ENCODE peak calls at places on chromosomes 1 and 21, in six cellular contexts. One of them, this sample, is unnamed. For H3K36me3, the result is how much of the 10 kb centered on the place peaks cover.

GRCh38 chr1:21926814-21927530 is 10.1 kb downstream of the HSPG2 start:
- DNase-seq in OCI-LY7: no peak
- DNase-seq in breast epithelium: no peak
- DNase-seq in brain microvascular endothelial cell: no peak
- DNase-seq in osteoblast: peak
- DNase-seq in A673: no peak
- DNase-seq in this sample: no peak

GRCh38 chr1:19232526-19232851 is 18.8 kb downstream of the EMC1 start:
- DNase-seq in OCI-LY7: no peak
- DNase-seq in breast epithelium: no peak
- DNase-seq in brain microvascular endothelial cell: no peak
- DNase-seq in osteoblast: peak
- DNase-seq in A673: no peak
- DNase-seq in this sample: no peak

GRCh38 chr1:210598135-210598652 is 269.5 kb downstream of the HHAT start:
- DNase-seq in OCI-LY7: no peak
- DNase-seq in breast epithelium: peak
- DNase-seq in brain microvascular endothelial cell: peak
- DNase-seq in osteoblast: peak
- DNase-seq in A673: peak
- DNase-seq in this sample: peak

GRCh38 chr1:23394664-23395063 is 25.0 kb upstream of the ZNF436 start:
- DNase-seq in OCI-LY7: no peak
- DNase-seq in breast epithelium: peak
- DNase-seq in brain microvascular endothelial cell: peak
- DNase-seq in osteoblast: peak
- DNase-seq in A673: peak
- DNase-seq in this sample: no peak

GRCh38 chr1:56788588-56788987 is 30.6 kb downstream of the FYB2 start:
- DNase-seq in OCI-LY7: no peak
- DNase-seq in breast epithelium: no peak
- DNase-seq in brain microvascular endothelial cell: peak
- DNase-seq in osteoblast: no peak
- DNase-seq in A673: peak
- DNase-seq in this sample: no peak

GRCh38 chr1:17831619-17832018 is 76.5 kb downstream of the ACTL8 start:
- DNase-seq in OCI-LY7: peak
- DNase-seq in breast epithelium: no peak
- DNase-seq in brain microvascular endothelial cell: peak
- DNase-seq in osteoblast: peak
- DNase-seq in A673: peak
- DNase-seq in this sample: no peak

GRCh38 chr1:163410073-163410522 is 88.3 kb downstream of the NUF2 start:
- DNase-seq in OCI-LY7: peak
- DNase-seq in breast epithelium: no peak
- DNase-seq in brain microvascular endothelial cell: peak
- DNase-seq in osteoblast: peak
- DNase-seq in A673: peak
- DNase-seq in this sample: peak

GRCh38 chr1:211876849-211877248 is 46.3 kb upstream of the LPGAT1 start:
- DNase-seq in OCI-LY7: no peak
- DNase-seq in breast epithelium: no peak
- DNase-seq in brain microvascular endothelial cell: no peak
- DNase-seq in osteoblast: no peak
- DNase-seq in A673: no peak
- DNase-seq in this sample: no peak

GRCh38 chr1:70057500-70057899 is 147.9 kb downstream of the LRRC40 start:
- DNase-seq in OCI-LY7: no peak
- DNase-seq in breast epithelium: no peak
- DNase-seq in brain microvascular endothelial cell: no peak
- DNase-seq in osteoblast: no peak
- DNase-seq in A673: no peak
- DNase-seq in this sample: no peak

GRCh38 chr1:203269654-203270020 is 35.7 kb upstream of the BTG2 start:
- DNase-seq in OCI-LY7: no peak
- DNase-seq in breast epithelium: no peak
- DNase-seq in brain microvascular endothelial cell: no peak
- DNase-seq in osteoblast: no peak
- DNase-seq in A673: no peak
- DNase-seq in this sample: no peak

GRCh38 chr1:33624991-33625870 is 152.8 kb downstream of the ZSCAN20 start:
- DNase-seq in OCI-LY7: no peak
- DNase-seq in breast epithelium: no peak
- DNase-seq in brain microvascular endothelial cell: no peak
- DNase-seq in osteoblast: no peak
- DNase-seq in A673: peak
- DNase-seq in this sample: no peak

GRCh38 chr1:164713446-164714204 is 154.6 kb downstream of the PBX1 start:
- DNase-seq in OCI-LY7: no peak
- DNase-seq in breast epithelium: no peak
- DNase-seq in brain microvascular endothelial cell: no peak
- DNase-seq in osteoblast: no peak
- DNase-seq in A673: no peak
- DNase-seq in this sample: no peak

GRCh38 chr21:16162953-16163352 is 433.2 kb downstream of the USP25 start:
- DNase-seq in OCI-LY7: no peak
- DNase-seq in breast epithelium: no peak
- DNase-seq in brain microvascular endothelial cell: no peak
- DNase-seq in osteoblast: no peak
- DNase-seq in A673: no peak
- DNase-seq in this sample: no peak

GRCh38 chr1:158355773-158356172 is 2.1 kb downstream of the CD1E start:
- DNase-seq in OCI-LY7: no peak
- DNase-seq in breast epithelium: no peak
- DNase-seq in brain microvascular endothelial cell: no peak
- DNase-seq in osteoblast: no peak
- DNase-seq in A673: no peak
- DNase-seq in this sample: no peak

GRCh38 chr1:205665216-205665757 is 15.0 kb downstream of the SLC45A3 start:
- DNase-seq in OCI-LY7: peak
- DNase-seq in breast epithelium: no peak
- DNase-seq in brain microvascular endothelial cell: no peak
- DNase-seq in osteoblast: no peak
- DNase-seq in A673: no peak
- DNase-seq in this sample: no peak

GRCh38 chr21:35026617-35027557 is 22.2 kb downstream of the RUNX1 start:
- DNase-seq in OCI-LY7: peak
- DNase-seq in breast epithelium: no peak
- DNase-seq in brain microvascular endothelial cell: peak
- DNase-seq in osteoblast: peak
- DNase-seq in A673: no peak
- DNase-seq in this sample: no peak

GRCh38 chr1:88455857-88456256 is 228.2 kb upstream of the PKN2 start:
- DNase-seq in OCI-LY7: no peak
- DNase-seq in breast epithelium: no peak
- DNase-seq in brain microvascular endothelial cell: no peak
- DNase-seq in osteoblast: no peak
- DNase-seq in A673: no peak
- DNase-seq in this sample: no peak

GRCh38 chr21:33412832-33413519 is 9.8 kb downstream of the IFNGR2 start:
- DNase-seq in OCI-LY7: no peak
- DNase-seq in breast epithelium: no peak
- DNase-seq in brain microvascular endothelial cell: no peak
- DNase-seq in osteoblast: peak
- DNase-seq in A673: no peak
- DNase-seq in this sample: no peak

GRCh38 chr1:111571239-111571638 is 48.4 kb upstream of the RAP1A start:
- DNase-seq in OCI-LY7: no peak
- DNase-seq in breast epithelium: no peak
- DNase-seq in brain microvascular endothelial cell: no peak
- DNase-seq in osteoblast: no peak
- DNase-seq in A673: no peak
- DNase-seq in this sample: no peak

GRCh38 chr1:2528611-2528965 is 1.5 kb downstream of the HES5 start:
- DNase-seq in OCI-LY7: no peak
- DNase-seq in breast epithelium: no peak
- DNase-seq in brain microvascular endothelial cell: no peak
- DNase-seq in osteoblast: no peak
- DNase-seq in A673: no peak
- DNase-seq in this sample: no peak
- H3K4me3 ChIP-seq in OCI-LY7: no peak
- H3K4me3 ChIP-seq in breast epithelium: peak
- H3K4me3 ChIP-seq in brain microvascular endothelial cell: no peak
- H3K4me3 ChIP-seq in osteoblast: no peak
- H3K4me3 ChIP-seq in A673: no peak
- H3K4me3 ChIP-seq in this sample: no peak

GRCh38 chr1:212968385-212968863 is 18.1 kb downstream of the VASH2 start:
- DNase-seq in OCI-LY7: no peak
- DNase-seq in breast epithelium: no peak
- DNase-seq in brain microvascular endothelial cell: no peak
- DNase-seq in osteoblast: no peak
- DNase-seq in A673: no peak
- DNase-seq in this sample: no peak

GRCh38 chr1:212966619-212967018 is 16.3 kb downstream of the VASH2 start:
- DNase-seq in OCI-LY7: no peak
- DNase-seq in breast epithelium: no peak
- DNase-seq in brain microvascular endothelial cell: no peak
- DNase-seq in osteoblast: no peak
- DNase-seq in A673: no peak
- DNase-seq in this sample: no peak

GRCh38 chr1:212970085-212970484 is 19.7 kb downstream of the VASH2 start:
- DNase-seq in OCI-LY7: no peak
- DNase-seq in breast epithelium: no peak
- DNase-seq in brain microvascular endothelial cell: no peak
- DNase-seq in osteoblast: no peak
- DNase-seq in A673: no peak
- DNase-seq in this sample: no peak

GRCh38 chr1:212971312-212971711 is 21.0 kb downstream of the VASH2 start:
- DNase-seq in OCI-LY7: no peak
- DNase-seq in breast epithelium: no peak
- DNase-seq in brain microvascular endothelial cell: no peak
- DNase-seq in osteoblast: no peak
- DNase-seq in A673: no peak
- DNase-seq in this sample: no peak

DNA sequence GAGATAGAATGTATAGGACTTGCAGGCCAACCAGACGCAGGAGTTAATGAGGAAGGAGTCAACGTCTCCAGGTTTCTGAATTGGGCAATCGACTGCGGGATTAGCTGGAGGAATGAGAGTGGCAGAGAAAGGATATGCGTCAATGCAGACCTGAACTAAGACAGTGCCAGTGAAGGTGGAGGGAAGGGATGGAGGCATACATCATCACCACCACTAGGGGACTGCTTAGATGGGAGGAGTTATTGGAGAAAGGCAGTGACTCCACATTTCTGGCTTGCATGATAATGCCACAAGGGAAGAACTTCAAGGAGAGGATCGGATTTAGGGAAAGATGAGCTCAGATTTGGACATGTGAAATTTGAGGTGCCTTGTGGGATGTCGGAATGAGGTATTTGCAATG is 17.4 kb downstream of the VASH2 start:
- DNase-seq in OCI-LY7: peak
- DNase-seq in breast epithelium: no peak
- DNase-seq in brain microvascular endothelial cell: peak
- DNase-seq in osteoblast: peak
- DNase-seq in A673: peak
- DNase-seq in this sample: no peak
- TF ChIP-seq CTCF in OCI-LY7: peak
- TF ChIP-seq CTCF in breast epithelium: no peak
- TF ChIP-seq CTCF in brain microvascular endothelial cell: peak
- TF ChIP-seq CTCF in osteoblast: peak
- TF ChIP-seq CTCF in A673: peak
- TF ChIP-seq CTCF in this sample: peak

GRCh38 chr1:55033215-55033614 is 6.1 kb upstream of the PCSK9 start:
- DNase-seq in OCI-LY7: no peak
- DNase-seq in breast epithelium: no peak
- DNase-seq in brain microvascular endothelial cell: no peak
- DNase-seq in osteoblast: no peak
- DNase-seq in A673: no peak
- DNase-seq in this sample: no peak
- H3K36me3 ChIP-seq in OCI-LY7: under half
- H3K36me3 ChIP-seq in breast epithelium: under half
- H3K36me3 ChIP-seq in brain microvascular endothelial cell: under half
- H3K36me3 ChIP-seq in osteoblast: under half
- H3K36me3 ChIP-seq in A673: under half
- H3K36me3 ChIP-seq in this sample: under half

GRCh38 chr1:27360159-27361043 is 6.4 kb downstream of the MAP3K6 start:
- DNase-seq in OCI-LY7: no peak
- DNase-seq in breast epithelium: no peak
- DNase-seq in brain microvascular endothelial cell: no peak
- DNase-seq in osteoblast: no peak
- DNase-seq in A673: no peak
- DNase-seq in this sample: no peak
- H3K4me3 ChIP-seq in OCI-LY7: no peak
- H3K4me3 ChIP-seq in breast epithelium: no peak
- H3K4me3 ChIP-seq in brain microvascular endothelial cell: peak
- H3K4me3 ChIP-seq in osteoblast: no peak
- H3K4me3 ChIP-seq in A673: no peak
- H3K4me3 ChIP-seq in this sample: peak

GRCh38 chr1:77888071-77888428 is 374 bp upstream of the NEXN start:
- DNase-seq in OCI-LY7: no peak
- DNase-seq in breast epithelium: no peak
- DNase-seq in brain microvascular endothelial cell: peak
- DNase-seq in osteoblast: peak
- DNase-seq in A673: no peak
- DNase-seq in this sample: no peak
- TF ChIP-seq CTCF in OCI-LY7: no peak
- TF ChIP-seq CTCF in breast epithelium: no peak
- TF ChIP-seq CTCF in brain microvascular endothelial cell: peak
- TF ChIP-seq CTCF in osteoblast: no peak
- TF ChIP-seq CTCF in A673: no peak
- TF ChIP-seq CTCF in this sample: peak

DNA sequence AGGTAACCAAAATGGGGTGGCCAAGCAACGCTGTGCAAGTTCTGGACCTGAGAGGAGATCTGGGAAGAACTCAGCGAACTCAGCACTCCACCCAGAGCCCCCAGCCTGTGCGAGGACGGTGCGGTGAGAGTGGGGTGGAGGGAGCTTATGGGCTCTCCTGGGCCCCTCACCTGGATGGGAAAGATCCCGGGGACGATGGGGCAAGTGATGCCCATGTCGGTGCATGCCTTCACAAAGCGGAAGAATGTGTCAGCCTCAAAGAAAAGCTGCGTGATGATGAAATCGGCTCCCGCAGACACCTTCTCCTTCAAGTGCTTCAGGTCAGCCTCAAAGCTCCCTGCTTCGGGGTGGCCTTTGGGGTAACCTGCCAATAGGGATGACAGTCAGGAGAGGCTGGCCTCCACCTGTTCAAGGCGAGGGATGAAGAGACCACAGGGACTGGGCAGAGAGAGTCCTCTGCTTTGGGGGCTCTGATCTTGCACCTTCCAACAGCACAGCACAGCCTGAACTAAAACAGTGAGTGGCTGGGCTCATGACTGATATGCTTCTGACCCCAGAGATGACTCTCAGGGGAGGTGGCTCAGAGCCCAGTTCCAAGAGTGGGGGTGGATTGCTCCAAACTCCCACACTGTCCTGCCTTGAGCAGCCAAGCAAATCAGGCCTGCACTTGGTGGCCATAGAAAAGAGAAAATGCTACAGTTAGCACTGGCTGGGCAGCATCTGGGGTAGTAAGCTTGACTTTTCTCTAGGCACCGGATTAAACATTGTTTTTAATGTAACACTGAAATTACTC is 9.5 kb downstream of the MTHFR start:
- DNase-seq in OCI-LY7: no peak
- DNase-seq in breast epithelium: no peak
- DNase-seq in brain microvascular endothelial cell: peak
- DNase-seq in osteoblast: peak
- DNase-seq in A673: no peak
- DNase-seq in this sample: no peak
- H3K36me3 ChIP-seq in OCI-LY7: half or more
- H3K36me3 ChIP-seq in breast epithelium: under half
- H3K36me3 ChIP-seq in brain microvascular endothelial cell: under half
- H3K36me3 ChIP-seq in osteoblast: under half
- H3K36me3 ChIP-seq in A673: under half
- H3K36me3 ChIP-seq in this sample: under half

This sample was measured in kidney epithelial cell.